ENCODE peak calls at places on chromosomes 7 and 10, in six cellular contexts. W, X, M, D, F and E are unnamed samples.
A peak's percentile ranks its signal among the peaks of the same experiment; 100 is the strongest.

GRCh38 chr7:114825423-114825951 is 96.4 kb upstream of the MDFIC start:
- DNase-seq in W (no peak), X (no peak), M (no peak), D (no peak), F (no peak), E (no peak)

GRCh38 chr7:28853834-28854749 is 104.0 kb downstream of the TRIL start:
- DNase-seq in W (peak; percentile 63), X (peak; percentile 91), M (peak; percentile 46), D (no peak), F (peak; percentile 59), E (peak; percentile 21)

GRCh38 chr7:104126411-104126841 is 81.4 kb downstream of the ORC5 start:
- DNase-seq in W (no peak), X (no peak), M (no peak), D (no peak), F (peak; percentile 95), E (no peak)

GRCh38 chr10:104337527-104337984 is 709 bp downstream of the ITPRIP start:
- DNase-seq in W (no peak), X (peak; percentile 71), M (peak; percentile 37), D (peak; percentile 89), F (no peak), E (no peak)

GRCh38 chr7:43467406-43467805 is 115.5 kb upstream of the STK17A start:
- DNase-seq in W (no peak), X (no peak), M (peak; percentile 55), D (no peak), F (no peak), E (no peak)

GRCh38 chr7:32119790-32120196 is 49.6 kb upstream of the PDE1C start:
- DNase-seq in W (no peak), X (no peak), M (no peak), D (no peak), F (no peak), E (no peak)

GRCh38 chr7:6639627-6640026 is 2.5 kb downstream of the ZNF316 start:
- DNase-seq in W (no peak), X (no peak), M (no peak), D (no peak), F (no peak), E (no peak)

GRCh38 chr7:116525298-116525912 is 569 bp downstream of the CAV1 start:
- DNase-seq in W (no peak), X (peak; percentile 45), M (no peak), D (no peak), F (no peak), E (no peak)

GRCh38 chr10:2866569-2866968 is 200.8 kb upstream of the PFKP start:
- DNase-seq in W (no peak), X (no peak), M (no peak), D (no peak), F (no peak), E (no peak)

GRCh38 chr10:131786756-131787605 is 113.8 kb upstream of the PPP2R2D start:
- DNase-seq in W (peak; percentile 30), X (no peak), M (peak; percentile 17), D (no peak), F (no peak), E (no peak)

GRCh38 chr10:99766282-99766681 is 16.2 kb upstream of the ABCC2 start:
- DNase-seq in W (no peak), X (no peak), M (no peak), D (no peak), F (no peak), E (no peak)

GRCh38 chr7:157278791-157279678 is 57.8 kb upstream of the DNAJB6 start:
- DNase-seq in W (no peak), X (peak; percentile 47), M (no peak), D (no peak), F (no peak), E (no peak)

GRCh38 chr7:158567153-158567603 is 20.4 kb downstream of the PTPRN2 start:
- DNase-seq in W (no peak), X (no peak), M (no peak), D (no peak), F (no peak), E (no peak)

GRCh38 chr10:90920986-90921643 is at the start of gene ANKRD1:
- DNase-seq in W (no peak), X (no peak), M (peak; percentile 87), D (no peak), F (no peak), E (no peak)

GRCh38 chr10:18699849-18700554 is 40.8 kb downstream of the ARL5B start:
- DNase-seq in W (no peak), X (no peak), M (peak; percentile 58), D (no peak), F (no peak), E (no peak)

GRCh38 chr10:132651511-132652029 is 114.0 kb downstream of the INPP5A start:
- DNase-seq in W (no peak), X (no peak), M (no peak), D (no peak), F (no peak), E (no peak)

GRCh38 chr10:124197301-124198148 is 104.1 kb upstream of the CHST15 start:
- DNase-seq in W (no peak), X (no peak), M (no peak), D (no peak), F (no peak), E (no peak)

GRCh38 chr7:155577509-155577905 is 31.1 kb upstream of the CNPY1 start:
- DNase-seq in W (no peak), X (no peak), M (no peak), D (no peak), F (no peak), E (no peak)

GRCh38 chr7:28658392-28658791 is 246.1 kb downstream of the CREB5 start:
- DNase-seq in W (no peak), X (no peak), M (no peak), D (no peak), F (no peak), E (no peak)

GRCh38 chr7:46776790-46777189 is 805.1 kb downstream of the TNS3 start:
- DNase-seq in W (no peak), X (no peak), M (peak; percentile 36), D (no peak), F (no peak), E (no peak)

GRCh38 chr10:69303632-69304035 is 25.3 kb downstream of the HK1 start:
- DNase-seq in W (no peak), X (no peak), M (peak; percentile 44), D (no peak), F (no peak), E (no peak)

GRCh38 chr7:141348728-141349127 is 202.5 kb upstream of the AGK start:
- DNase-seq in W (no peak), X (no peak), M (no peak), D (no peak), F (no peak), E (no peak)

GRCh38 chr10:127694580-127695193 is 42.3 kb upstream of the FOXI2 start:
- DNase-seq in W (no peak), X (peak; percentile 48), M (no peak), D (no peak), F (no peak), E (no peak)

GRCh38 chr10:17236468-17236886 is 8.4 kb downstream of the VIM start:
- DNase-seq in W (no peak), X (no peak), M (no peak), D (no peak), F (no peak), E (no peak)

GRCh38 chr10:54985732-54986131 is 184.7 kb upstream of the PCDH15 start:
- DNase-seq in W (no peak), X (no peak), M (no peak), D (no peak), F (no peak), E (no peak)

GRCh38 chr7:27187702-27188665 is 3.0 kb upstream of the HOXA11 start:
- DNase-seq in W (no peak), X (no peak), M (no peak), D (no peak), F (no peak), E (no peak)

GRCh38 chr7:98465022-98465421 is 64.1 kb upstream of the BAIAP2L1 start:
- DNase-seq in W (no peak), X (no peak), M (no peak), D (no peak), F (no peak), E (no peak)

GRCh38 chr7:23450518-23450917 is 19.8 kb downstream of the IGF2BP3 start:
- DNase-seq in W (no peak), X (no peak), M (no peak), D (no peak), F (no peak), E (no peak)